ENCODE peak calls at places on chromosomes 16 and 17, in nine cellular contexts. Z, Q, M, O, E, B, D, C and G are unnamed samples.

GRCh38 chr16:56871172-56871593 is 6.2 kb downstream of the SLC12A3 start:
- DNase-seq in E (no peak), D (no peak), Q (no peak), M (no peak), Z (peak), B (peak), O (no peak), C (peak), G (peak)

GRCh38 chr16:11977206-11978041 is 890 bp downstream of the SNX29 start:
- DNase-seq in B (no peak), C (peak), E (no peak), O (peak), M (no peak), Z (peak), Q (no peak), D (no peak), G (peak)

GRCh38 chr16:69424935-69425784 is 741 bp downstream of the CYB5B start:
- DNase-seq in C (no peak), E (no peak), Z (no peak), M (no peak), Q (no peak), B (no peak), D (no peak), O (no peak), G (no peak)

GRCh38 chr16:17921357-17921978 is 415.1 kb downstream of the NPIPA8 start:
- DNase-seq in Q (no peak), O (no peak), C (no peak), M (peak), Z (no peak), D (peak), E (no peak), B (peak), G (peak)

GRCh38 chr16:54976651-54977200 is 46.1 kb downstream of the IRX5 start:
- DNase-seq in Q (no peak), C (no peak), D (no peak), B (no peak), M (no peak), O (no peak), E (no peak), Z (no peak), G (no peak)

GRCh38 chr17:37088913-37089312 is 140.2 kb downstream of the AATF start:
- DNase-seq in Z (no peak), O (no peak), M (no peak), B (peak), Q (no peak), E (no peak), C (no peak), D (no peak), G (no peak)

GRCh38 chr16:86994651-86995171 is 322.5 kb downstream of the C16orf95 start:
- DNase-seq in B (no peak), M (no peak), D (no peak), C (peak), E (peak), Q (no peak), O (no peak), Z (peak), G (peak)

GRCh38 chr16:30941600-30942420 is 7.1 kb upstream of the ORAI3 start:
- DNase-seq in Z (peak), E (peak), C (peak), B (peak), D (peak), M (peak), Q (no peak), O (peak), G (peak)

GRCh38 chr16:50165473-50165872 is 12.4 kb downstream of the TENT4B start:
- DNase-seq in D (no peak), Q (no peak), Z (no peak), O (no peak), M (no peak), B (no peak), C (no peak), E (no peak), G (no peak)

GRCh38 chr16:80527297-80527696 is 13.5 kb upstream of the DYNLRB2 start:
- DNase-seq in M (peak), E (no peak), D (peak), B (no peak), Z (peak), C (no peak), Q (no peak), O (no peak), G (peak)

GRCh38 chr17:15384142-15384803 is 42.9 kb upstream of the TEKT3 start:
- DNase-seq in M (no peak), C (no peak), Q (no peak), D (peak), E (no peak), Z (peak), O (peak), B (no peak), G (peak)

GRCh38 chr16:16120382-16121184 is 102.7 kb downstream of the ABCC6 start:
- DNase-seq in Q (no peak), M (no peak), O (no peak), B (peak), E (no peak), Z (peak), C (no peak), D (no peak), G (no peak)

GRCh38 chr17:70084476-70084875 is 9.5 kb downstream of the KCNJ16 start:
- DNase-seq in E (no peak), D (peak), M (no peak), O (no peak), Z (no peak), Q (no peak), C (no peak), B (no peak), G (no peak)

GRCh38 chr16:86343111-86343642 is 167.2 kb upstream of the FOXF1 start:
- DNase-seq in O (no peak), D (no peak), E (no peak), M (no peak), C (no peak), B (peak), Z (peak), Q (no peak), G (peak)

GRCh38 chr17:69093279-69093789 is 32.6 kb upstream of the ABCA9 start:
- DNase-seq in E (no peak), B (no peak), D (no peak), Z (peak), O (no peak), M (no peak), C (no peak), Q (no peak), G (no peak)

GRCh38 chr17:78601577-78602190 is 24.5 kb upstream of the DNAH17 start:
- DNase-seq in Z (no peak), B (no peak), C (no peak), M (no peak), E (no peak), D (no peak), O (no peak), Q (no peak), G (no peak)

GRCh38 chr17:46984892-46985291 is 5.8 kb upstream of the RPRML start:
- DNase-seq in O (no peak), Q (no peak), M (no peak), E (no peak), B (no peak), D (no peak), C (no peak), Z (no peak), G (no peak)

GRCh38 chr17:17785407-17785806 is 51.4 kb downstream of the SREBF1 start:
- DNase-seq in D (no peak), E (no peak), O (no peak), M (no peak), C (no peak), Q (no peak), Z (no peak), B (no peak), G (no peak)

GRCh38 chr17:5418858-5419355 is 555 bp downstream of the NUP88 start:
- DNase-seq in E (no peak), B (peak), D (peak), M (peak), Z (peak), Q (no peak), C (no peak), O (no peak), G (peak)

GRCh38 chr17:62933986-62934385 is 32.0 kb upstream of the TANC2 start:
- DNase-seq in E (no peak), C (no peak), B (no peak), Q (no peak), D (no peak), O (no peak), M (no peak), Z (peak), G (no peak)

GRCh38 chr17:54948380-54948779 is 20.1 kb downstream of the COX11 start:
- DNase-seq in Z (peak), Q (no peak), E (peak), O (no peak), M (no peak), D (no peak), B (no peak), C (peak), G (peak)

GRCh38 chr16:71746442-71747046 is 22.0 kb upstream of the PHLPP2 start:
- DNase-seq in M (no peak), Z (peak), C (peak), B (no peak), E (no peak), Q (no peak), D (peak), O (no peak), G (peak)

GRCh38 chr17:29451338-29451737 is 61.2 kb downstream of the TAOK1 start:
- DNase-seq in Q (no peak), M (no peak), E (no peak), B (no peak), C (no peak), Z (no peak), D (no peak), O (no peak), G (no peak)

GRCh38 chr16:15576960-15577958 is 65.7 kb downstream of the MARF1 start:
- DNase-seq in Q (no peak), E (no peak), C (no peak), D (no peak), M (no peak), O (no peak), Z (no peak), B (peak), G (peak)

GRCh38 chr16:49158029-49158642 is 123.5 kb downstream of the CBLN1 start:
- DNase-seq in Q (no peak), M (no peak), O (no peak), C (peak), B (no peak), Z (peak), D (peak), E (peak), G (peak)

GRCh38 chr16:70749681-70750601 is 51.0 kb downstream of the VAC14 start:
- DNase-seq in B (no peak), O (no peak), E (no peak), Z (no peak), C (no peak), M (no peak), D (peak), Q (no peak), G (no peak)

GRCh38 chr17:15038656-15039055 is 226.5 kb downstream of the PMP22 start:
- DNase-seq in C (peak), Z (no peak), E (peak), Q (no peak), D (no peak), M (no peak), B (no peak), O (no peak), G (peak)

GRCh38 chr17:78558181-78558850 is 18.9 kb downstream of the DNAH17 start:
- DNase-seq in Z (no peak), O (no peak), Q (no peak), D (no peak), E (no peak), B (no peak), C (peak), M (no peak), G (no peak)

GRCh38 chr16:85253127-85253941 is 141.1 kb upstream of the CIBAR2 start:
- DNase-seq in C (peak), Z (peak), D (peak), M (peak), O (no peak), Q (no peak), B (peak), E (no peak), G (peak)

GRCh38 chr17:28948873-28949184 is 2.5 kb downstream of the PHF12 start:
- DNase-seq in D (peak), C (no peak), E (no peak), Z (no peak), M (no peak), O (no peak), Q (no peak), B (no peak), G (no peak)

GRCh38 chr17:61251939-61252865 is 147.4 kb upstream of the TBX2 start:
- DNase-seq in O (peak), E (peak), B (no peak), Q (peak), M (no peak), C (no peak), Z (peak), D (no peak), G (peak)

DNA sequence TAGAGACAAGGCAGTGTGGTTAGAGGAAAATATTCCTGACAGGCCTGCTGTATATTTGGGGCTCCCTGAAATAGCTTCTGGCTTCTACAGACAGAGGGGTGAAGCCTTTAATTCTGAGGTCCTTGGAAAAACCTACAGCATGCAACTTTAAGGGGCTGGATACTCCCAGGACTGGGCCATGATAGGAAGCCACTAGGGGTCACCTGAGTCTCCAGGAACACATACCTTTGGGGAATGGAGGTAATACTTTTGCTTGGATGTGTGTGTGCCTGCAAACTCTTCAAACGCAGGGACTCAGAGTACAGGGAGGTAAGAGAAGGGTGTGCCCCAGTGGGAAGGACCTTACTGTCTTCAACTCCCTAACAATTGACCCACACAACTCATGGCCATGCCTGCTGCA is 4.1 kb downstream of the ASIC2 start:
- DNase-seq in O (no peak), C (no peak), B (no peak), E (no peak), Q (no peak), D (peak), Z (no peak), M (no peak), G (no peak)
- TF ChIP-seq CTCF in O (no peak), C (no peak), B (peak), E (no peak), Q (no peak), D (peak), Z (no peak), M (no peak), G (no peak)

DNA sequence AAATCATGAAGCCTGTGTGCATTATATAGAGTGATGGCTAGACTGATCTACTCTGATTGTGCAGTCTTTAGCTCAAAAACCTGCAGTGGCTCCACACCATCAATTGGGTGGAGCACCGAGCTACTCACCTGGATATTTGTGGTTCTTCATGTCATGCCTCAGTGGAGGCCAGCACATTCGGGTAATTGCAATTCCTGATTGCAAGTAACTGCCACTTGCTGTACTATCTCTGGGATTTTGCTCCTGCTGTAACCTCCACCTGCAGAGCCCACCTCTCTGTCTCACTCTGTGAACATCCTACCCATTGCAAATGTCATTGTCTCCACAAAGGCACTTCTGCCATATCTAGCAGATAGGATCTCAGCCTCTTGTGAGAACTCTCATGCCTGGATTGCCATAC is 1.7 kb upstream of the CCL1 start:
- DNase-seq in C (no peak), Z (no peak), B (no peak), M (no peak), E (no peak), D (no peak), O (no peak), Q (no peak), G (no peak)
- TF ChIP-seq CTCF in C (no peak), Z (no peak), B (no peak), M (no peak), E (no peak), D (no peak), O (no peak), Q (no peak), G (no peak)

DNA sequence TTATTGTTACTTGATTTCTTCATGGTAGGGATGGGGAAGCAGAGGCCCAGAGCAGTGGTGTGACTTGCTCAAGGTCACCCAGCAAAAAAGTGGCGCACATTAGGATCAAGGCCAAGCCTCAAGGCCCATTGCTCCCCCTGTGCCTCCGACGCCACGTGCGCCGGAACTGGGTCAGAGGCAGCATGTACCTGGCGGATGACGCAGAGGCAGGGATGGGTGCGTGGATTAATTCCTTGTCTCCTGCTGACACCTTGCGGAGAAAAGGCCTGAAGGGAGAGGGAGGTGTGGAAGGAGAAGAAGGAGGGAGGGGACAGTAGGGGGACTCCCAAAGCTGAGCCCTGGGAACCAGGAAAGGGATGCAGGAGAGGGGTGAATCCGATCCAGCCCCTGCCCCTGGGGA is 18.5 kb downstream of the SBK1 start:
- DNase-seq in E (no peak), Z (no peak), M (no peak), O (no peak), B (no peak), C (no peak), D (no peak), Q (no peak), G (no peak)
- TF ChIP-seq CTCF in E (no peak), Z (no peak), M (no peak), O (no peak), B (no peak), C (no peak), D (no peak), Q (no peak), G (no peak)

DNA sequence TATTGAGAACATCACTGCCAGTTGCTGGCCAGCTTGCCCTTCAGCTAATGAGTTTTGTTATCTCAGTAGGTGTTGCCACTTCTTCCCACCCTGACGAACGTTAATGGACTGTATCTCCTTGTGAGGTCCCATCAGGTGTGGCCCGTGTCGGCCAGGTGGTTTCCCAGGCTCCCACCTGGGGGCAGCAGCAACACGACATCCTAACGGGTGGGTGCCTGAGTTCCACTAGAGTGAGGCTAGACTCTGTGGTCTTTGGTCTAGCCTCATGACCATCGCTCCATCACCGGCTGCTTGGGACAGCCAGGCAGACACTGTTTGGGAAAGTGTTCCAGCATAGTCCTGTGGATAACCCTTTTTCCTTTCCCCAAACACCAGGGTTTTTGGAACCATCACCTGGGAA is 45.6 kb upstream of the LCMT1 start:
- DNase-seq in O (no peak), C (no peak), E (no peak), Z (no peak), D (peak), Q (no peak), B (no peak), M (no peak), G (no peak)
- TF ChIP-seq CTCF in O (no peak), C (no peak), E (no peak), Z (no peak), D (peak), Q (no peak), B (no peak), M (no peak), G (no peak)